ENCODE peak calls at places on chromosomes 6 and 20, in seven cellular contexts. J is uterus; B is stimulated activated CD8-positive, alpha-beta memory T cell treated with anti-CD3 and anti-CD28 coated beads, Interleukin-2, amount 100 ng/mL, for 1 hour; T is HCT116; C is nucleus accumbens; R is caudate nucleus; E is amygdala. U is an unnamed sample.

GRCh38 chr6:30814137-30815084 is 69.9 kb upstream of the DDR1 start:
- DNase-seq in J (peak), B (no peak), T (peak), C (no peak), R (no peak), E (no peak), U (no peak)

GRCh38 chr20:34583524-34583923 is 25.0 kb downstream of the MAP1LC3A start:
- DNase-seq in J (no peak), B (no peak), T (no peak), C (no peak), R (no peak), E (no peak), U (no peak)

GRCh38 chr20:52217689-52218395 is 26.3 kb upstream of the ZFP64 start:
- DNase-seq in J (no peak), B (no peak), T (no peak), C (no peak), R (no peak), E (no peak), U (no peak)

GRCh38 chr6:166466178-166467122 is 83.7 kb upstream of the MPC1 start:
- DNase-seq in J (peak), B (no peak), T (no peak), C (no peak), R (no peak), E (no peak), U (no peak)

GRCh38 chr20:1287306-1287705 is 21.2 kb downstream of the SNPH start:
- DNase-seq in J (no peak), B (no peak), T (no peak), C (no peak), R (no peak), E (no peak), U (no peak)

GRCh38 chr6:41939091-41939847 is 2.3 kb downstream of the CCND3 start:
- DNase-seq in J (peak), B (no peak), T (no peak), C (no peak), R (peak), E (no peak), U (peak)

GRCh38 chr6:131163886-131164285 is 28.6 kb downstream of the AKAP7 start:
- DNase-seq in J (no peak), B (no peak), T (no peak), C (no peak), R (no peak), E (no peak), U (no peak)

GRCh38 chr6:140490086-140490485 is 1115.6 kb upstream of the CITED2 start:
- DNase-seq in J (no peak), B (no peak), T (no peak), C (no peak), R (no peak), E (no peak), U (no peak)

GRCh38 chr6:152094992-152095592 is 287.6 kb downstream of the ESR1 start:
- DNase-seq in J (peak), B (no peak), T (peak), C (no peak), R (no peak), E (no peak), U (peak)

GRCh38 chr20:45345104-45345936 is 2.9 kb downstream of the SDC4 start:
- DNase-seq in J (no peak), B (no peak), T (no peak), C (no peak), R (no peak), E (no peak), U (no peak)

GRCh38 chr6:106974999-106975698 is 620 bp upstream of the CD24 start:
- DNase-seq in J (no peak), B (no peak), T (no peak), C (no peak), R (no peak), E (no peak), U (peak)

GRCh38 chr6:20334334-20334733 is 67.3 kb upstream of the E2F3 start:
- DNase-seq in J (no peak), B (no peak), T (no peak), C (no peak), R (no peak), E (no peak), U (no peak)

GRCh38 chr6:160795716-160796115 is 93.7 kb downstream of the PLG start:
- DNase-seq in J (no peak), B (no peak), T (no peak), C (no peak), R (no peak), E (no peak), U (no peak)

GRCh38 chr20:5480824-5481600 is 164.3 kb upstream of the PROKR2 start:
- DNase-seq in J (no peak), B (no peak), T (no peak), C (no peak), R (no peak), E (no peak), U (no peak)

GRCh38 chr20:36728986-36729385 is 16.9 kb downstream of the NDRG3 start:
- DNase-seq in J (no peak), B (no peak), T (no peak), C (no peak), R (no peak), E (no peak), U (no peak)

GRCh38 chr20:38843346-38843745 is 37.8 kb downstream of the PPP1R16B start:
- DNase-seq in J (no peak), B (peak), T (no peak), C (no peak), R (no peak), E (no peak), U (no peak)

GRCh38 chr6:90135672-90136071 is 161.0 kb downstream of the BACH2 start:
- DNase-seq in J (no peak), B (no peak), T (no peak), C (no peak), R (no peak), E (no peak), U (no peak)

GRCh38 chr20:51175724-51176123 is 152.8 kb upstream of the KCNG1 start:
- DNase-seq in J (no peak), B (no peak), T (no peak), C (no peak), R (no peak), E (no peak), U (no peak)

GRCh38 chr6:137405806-137406205 is 88.4 kb downstream of the OLIG3 start:
- DNase-seq in J (no peak), B (no peak), T (no peak), C (no peak), R (no peak), E (no peak), U (no peak)

GRCh38 chr6:123415844-123416468 is 220.8 kb downstream of the TRDN start:
- DNase-seq in J (peak), B (no peak), T (peak), C (peak), R (peak), E (peak), U (no peak)

GRCh38 chr6:105015482-105015881 is 58.6 kb downstream of the LIN28B start:
- DNase-seq in J (no peak), B (no peak), T (no peak), C (no peak), R (no peak), E (no peak), U (no peak)

GRCh38 chr6:74879234-74879633 is 326.6 kb downstream of the COL12A1 start:
- DNase-seq in J (no peak), B (no peak), T (no peak), C (no peak), R (no peak), E (no peak), U (no peak)

GRCh38 chr6:75893058-75893775 is 144.2 kb downstream of the MYO6 start:
- DNase-seq in J (no peak), B (no peak), T (peak), C (no peak), R (no peak), E (no peak), U (no peak)

GRCh38 chr6:135030532-135031178 is 24.0 kb downstream of the HBS1L start:
- DNase-seq in J (no peak), B (no peak), T (no peak), C (no peak), R (no peak), E (no peak), U (no peak)

GRCh38 chr6:34055223-34055933 is 90.5 kb downstream of the GRM4 start:
- DNase-seq in J (peak), B (peak), T (peak), C (peak), R (peak), E (peak), U (no peak)

GRCh38 chr6:106363401-106364138 is 3.1 kb downstream of the CRYBG1 start:
- DNase-seq in J (no peak), B (no peak), T (no peak), C (no peak), R (no peak), E (no peak), U (no peak)

GRCh38 chr20:42598586-42598985 is 591.1 kb downstream of the PTPRT start:
- DNase-seq in J (no peak), B (no peak), T (no peak), C (no peak), R (no peak), E (no peak), U (no peak)

GRCh38 chr6:170506446-170506845 is 46.7 kb downstream of the PSMB1 start:
- DNase-seq in J (no peak), B (no peak), T (no peak), C (no peak), R (no peak), E (no peak), U (no peak)

GRCh38 chr6:110944681-110945151 is 13.8 kb upstream of the GTF3C6 start:
- DNase-seq in J (no peak), B (no peak), T (peak), C (no peak), R (peak), E (no peak), U (no peak)

GRCh38 chr20:23583526-23583925 is 15.2 kb upstream of the CST9L start:
- DNase-seq in J (no peak), B (no peak), T (no peak), C (no peak), R (no peak), E (no peak), U (no peak)

GRCh38 chr6:106339334-106340029 is 13.9 kb upstream of the ATG5 start:
- DNase-seq in J (peak), B (no peak), T (peak), C (peak), R (peak), E (peak), U (no peak)

GRCh38 chr20:4217349-4217761 is 202.0 kb upstream of the RNF24 start:
- DNase-seq in J (no peak), B (no peak), T (no peak), C (no peak), R (no peak), E (no peak), U (no peak)

GRCh38 chr6:158698876-158699440 is 49.1 kb downstream of the SYTL3 start:
- DNase-seq in J (no peak), B (no peak), T (no peak), C (no peak), R (no peak), E (no peak), U (no peak)

GRCh38 chr6:168243812-168244376 is 75.7 kb downstream of the DACT2 start:
- DNase-seq in J (no peak), B (no peak), T (no peak), C (no peak), R (no peak), E (no peak), U (no peak)

GRCh38 chr20:4029505-4030467 is 14.4 kb upstream of the RNF24 start:
- DNase-seq in J (no peak), B (no peak), T (no peak), C (no peak), R (no peak), E (no peak), U (no peak)

GRCh38 chr6:12656841-12657435 is 59.6 kb upstream of the PHACTR1 start:
- DNase-seq in J (no peak), B (no peak), T (no peak), C (no peak), R (no peak), E (no peak), U (no peak)

GRCh38 chr6:100462990-100463684 is 1.6 kb downstream of the SIM1 start:
- DNase-seq in J (no peak), B (no peak), T (no peak), C (no peak), R (no peak), E (no peak), U (no peak)

GRCh38 chr6:117272032-117272866 is 6.9 kb downstream of the VGLL2 start:
- DNase-seq in J (no peak), B (no peak), T (no peak), C (no peak), R (no peak), E (no peak), U (no peak)

GRCh38 chr6:26170951-26171841 is 84.0 kb downstream of the HFE start:
- DNase-seq in J (no peak), B (no peak), T (no peak), C (no peak), R (no peak), E (no peak), U (no peak)